ENCODE peak calls at places on chromosomes 12 and 14, in four cellular contexts. A is GM18507; B is iris pigment epithelial cell; P is activated CD4-positive, alpha-beta T cell treated with anti-CD3 and anti-CD28 coated beads for 24 hours. D is an unnamed sample.

GRCh38 chr14:106556665-106557289 is 1030.4 kb downstream of the TMEM121 start:
- DNase-seq in B (no peak), P (peak; percentile 82), A (no peak), D (no peak)

GRCh38 chr12:128595609-128596008 is 228.1 kb downstream of the SLC15A4 start:
- DNase-seq in B (no peak), A (no peak), P (no peak), D (no peak)

GRCh38 chr12:45726594-45727300 is 2.8 kb upstream of the ARID2 start:
- DNase-seq in B (peak; percentile 56), A (no peak), P (peak; percentile 18), D (no peak)

GRCh38 chr14:37091651-37092050 is 80.8 kb downstream of the SLC25A21 start:
- DNase-seq in A (no peak), B (peak; percentile 45), P (no peak), D (no peak)

GRCh38 chr14:89537911-89538310 is 120.9 kb upstream of the FOXN3 start:
- DNase-seq in P (no peak), B (peak; percentile 29), A (no peak), D (no peak)

GRCh38 chr14:50766338-50766886 is 64.5 kb downstream of the NIN start:
- DNase-seq in P (no peak), B (peak; percentile 86), A (no peak), D (no peak)

GRCh38 chr14:96261772-96262485 is 5.9 kb downstream of the BDKRB1 start:
- DNase-seq in A (no peak), P (no peak), B (no peak), D (no peak)

GRCh38 chr12:103632554-103633216 is 45.6 kb downstream of the STAB2 start:
- DNase-seq in P (peak; percentile 38), A (peak; percentile 74), B (peak; percentile 56), D (peak; percentile 58)

GRCh38 chr12:121781751-121782615 is 11.5 kb downstream of the RHOF start:
- DNase-seq in P (no peak), A (no peak), B (peak; percentile 80), D (no peak)

GRCh38 chr14:20707622-20708021 is 19.1 kb downstream of the ANG start:
- DNase-seq in B (peak; percentile 12), A (no peak), P (no peak), D (no peak)

GRCh38 chr14:104404922-104405321 is 174.6 kb upstream of the C14orf180 start:
- DNase-seq in P (no peak), B (no peak), A (no peak), D (no peak)

GRCh38 chr12:3173008-3173553 is 95.9 kb downstream of the TSPAN9 start:
- DNase-seq in P (no peak), A (no peak), B (no peak), D (no peak)

GRCh38 chr12:87270894-87271293 is 758.3 kb downstream of the C12orf50 start:
- DNase-seq in A (no peak), P (no peak), B (peak; percentile 92), D (no peak)

GRCh38 chr12:26808766-26809460 is 24.1 kb downstream of the ITPR2 start:
- DNase-seq in B (no peak), P (no peak), A (no peak), D (no peak)

GRCh38 chr12:92185052-92185451 is 39.4 kb upstream of the BTG1 start:
- DNase-seq in A (no peak), B (no peak), P (no peak), D (no peak)

GRCh38 chr14:89221109-89221508 is 195.9 kb downstream of the FOXN3 start:
- DNase-seq in P (no peak), A (no peak), B (peak; percentile 86), D (no peak)

GRCh38 chr14:103801459-103801858 is 45.9 kb downstream of the PPP1R13B start:
- DNase-seq in B (peak; percentile 83), P (no peak), A (no peak), D (no peak)

GRCh38 chr14:99757331-99758070 is 35.7 kb upstream of the EML1 start:
- DNase-seq in A (no peak), B (peak; percentile 96), P (no peak), D (no peak)

GRCh38 chr14:96752594-96752993 is 44.6 kb upstream of the VRK1 start:
- DNase-seq in A (no peak), B (no peak), P (no peak), D (no peak)

D was measured in GM12892.